ENCODE peak calls at places on chromosome 17, in four cellular contexts. D is A549, Y is sigmoid colon, I is cardiac muscle cell. O is an unnamed sample.

GRCh38 chr17:49523706-49524472 is 28.8 kb downstream of the NGFR start:
- DNase-seq in I (no peak), Y (no peak), D (no peak), O (peak)

GRCh38 chr17:76487451-76488192 is 13.6 kb downstream of the RHBDF2 start:
- DNase-seq in Y (no peak), D (no peak), I (no peak), O (no peak)

GRCh38 chr17:57264776-57265175 is 8.5 kb downstream of the MSI2 start:
- DNase-seq in Y (no peak), I (no peak), D (no peak), O (no peak)

GRCh38 chr17:17836818-17837379 is at the start of gene SREBF1:
- DNase-seq in Y (peak), D (peak), I (no peak), O (no peak)

GRCh38 chr17:59756236-59756818 is 48.9 kb downstream of the VMP1 start:
- DNase-seq in Y (no peak), D (peak), I (no peak), O (no peak)

GRCh38 chr17:56593741-56594527 is 435 bp downstream of the NOG start:
- DNase-seq in D (no peak), I (peak), Y (peak), O (peak)

GRCh38 chr17:76365256-76365903 is 11.7 kb upstream of the PRPSAP1 start:
- DNase-seq in Y (no peak), I (no peak), D (no peak), O (peak)

GRCh38 chr17:49457564-49458535 is 37.2 kb upstream of the NGFR start:
- DNase-seq in D (no peak), I (no peak), Y (no peak), O (no peak)

GRCh38 chr17:17236295-17237025 is 508 bp downstream of the FLCN start:
- DNase-seq in Y (no peak), D (peak), I (no peak), O (no peak)

GRCh38 chr17:65173951-65174683 is 36.9 kb downstream of the RGS9 start:
- DNase-seq in D (no peak), I (no peak), Y (no peak), O (no peak)

GRCh38 chr17:80214012-80214877 is 5.9 kb downstream of the SGSH start:
- DNase-seq in Y (no peak), I (no peak), D (no peak), O (no peak)

GRCh38 chr17:79798296-79799173 is 1.7 kb upstream of the CBX8 start:
- DNase-seq in I (no peak), Y (no peak), D (no peak), O (no peak)

GRCh38 chr17:63698886-63699637 is 863 bp downstream of the LIMD2 start:
- DNase-seq in D (no peak), Y (peak), I (no peak), O (no peak)

GRCh38 chr17:68035131-68035522 is 408 bp upstream of the KPNA2 start:
- DNase-seq in Y (peak), I (peak), D (no peak), O (peak)

GRCh38 chr17:1997587-1998425 is 27.3 kb downstream of the RTN4RL1 start:
- DNase-seq in D (peak), I (peak), Y (no peak), O (no peak)

GRCh38 chr17:1994707-1995106 is 30.4 kb downstream of the RTN4RL1 start:
- DNase-seq in D (no peak), I (no peak), Y (no peak), O (no peak)

GRCh38 chr17:1995321-1996242 is 29.6 kb downstream of the RTN4RL1 start:
- DNase-seq in D (no peak), I (no peak), Y (no peak), O (no peak)

GRCh38 chr17:1997146-1997586 is 28.0 kb downstream of the RTN4RL1 start:
- DNase-seq in D (peak), Y (no peak), I (no peak), O (no peak)

GRCh38 chr17:1996243-1997145 is 28.6 kb downstream of the RTN4RL1 start:
- DNase-seq in D (no peak), I (no peak), Y (no peak), O (no peak)
- H3K27ac ChIP-seq in D (peak), I (peak), Y (no peak), O (no peak)

GRCh38 chr17:69735285-69735684 is 320.8 kb downstream of the MAP2K6 start:
- DNase-seq in Y (no peak), D (no peak), I (no peak), O (no peak)
- H3K27ac ChIP-seq in Y (no peak), D (no peak), I (no peak), O (no peak)

GRCh38 chr17:29331330-29331729 is 37.4 kb upstream of the NUFIP2 start:
- DNase-seq in D (peak), Y (no peak), I (no peak), O (no peak)
- H3K27ac ChIP-seq in D (no peak), Y (no peak), I (no peak), O (no peak)

GRCh38 chr17:1649116-1649843 is 386 bp downstream of the RILP start:
- DNase-seq in I (peak), D (peak), Y (peak), O (peak)

GRCh38 chr17:1648582-1649115 is 1.0 kb downstream of the RILP start:
- DNase-seq in Y (peak), I (peak), D (peak), O (peak)

GRCh38 chr17:1649844-1650409 is at the start of gene RILP:
- DNase-seq in I (peak), Y (peak), D (peak), O (no peak)

GRCh38 chr17:1646199-1646875 is 805 bp upstream of the SCARF1 start:
- DNase-seq in Y (no peak), I (no peak), D (no peak), O (no peak)

GRCh38 chr17:1647802-1648581 is 1.7 kb downstream of the RILP start:
- DNase-seq in D (peak), Y (peak), I (peak), O (no peak)
- H3K27ac ChIP-seq in D (peak), Y (peak), I (peak), O (peak)

GRCh38 chr17:6755281-6755680 is 565 bp upstream of the XAF1 start:
- DNase-seq in D (no peak), Y (peak), I (no peak), O (no peak)

GRCh38 chr17:6749519-6749918 is 6.3 kb upstream of the XAF1 start:
- DNase-seq in D (no peak), Y (no peak), I (no peak), O (no peak)

GRCh38 chr17:6753006-6753445 is 2.8 kb upstream of the XAF1 start:
- DNase-seq in D (no peak), I (no peak), Y (peak), O (no peak)

GRCh38 chr17:6753565-6753964 is 2.3 kb upstream of the XAF1 start:
- DNase-seq in Y (no peak), D (no peak), I (no peak), O (no peak)

GRCh38 chr17:6752068-6752909 is 3.6 kb upstream of the XAF1 start:
- DNase-seq in Y (peak), I (no peak), D (no peak), O (peak)
- H3K27ac ChIP-seq in Y (peak), I (no peak), D (no peak), O (peak)

GRCh38 chr17:44677136-44677535 is 12.4 kb downstream of the CCDC43 start:
- DNase-seq in D (no peak), Y (no peak), I (no peak), O (no peak)
- H3K27ac ChIP-seq in D (no peak), Y (peak), I (no peak), O (peak)

O was measured in RWPE2.